ENCODE peak calls at places on chromosome 11, in seven cellular contexts. T, I, J, N, O, D and G are unnamed samples.
A peak's percentile ranks its signal among the peaks of the same experiment; 100 is the strongest.

GRCh38 chr11:2750601-2751522 is 51.1 kb upstream of the KCNQ1OT1 start:
- DNase-seq in T (no peak), I (no peak), J (peak; percentile 25), N (no peak), O (no peak), D (peak; percentile 26), G (no peak)

GRCh38 chr11:65642014-65642671 is 4.2 kb downstream of the SIPA1 start:
- DNase-seq in T (no peak), I (no peak), J (no peak), N (no peak), O (no peak), D (no peak), G (peak; percentile 42)

GRCh38 chr11:111878385-111878765 is 590 bp downstream of the FDXACB1 start:
- DNase-seq in T (peak; percentile 40), I (peak; percentile 23), J (peak; percentile 7), N (no peak), O (no peak), D (no peak), G (no peak)

GRCh38 chr11:86255896-86256295 is 11.3 kb downstream of the EED start:
- DNase-seq in T (no peak), I (no peak), J (no peak), N (no peak), O (no peak), D (no peak), G (no peak)

GRCh38 chr11:63489879-63490278 is 1.1 kb downstream of the PLAAT5 start:
- DNase-seq in T (peak; percentile 41), I (no peak), J (no peak), N (peak; percentile 67), O (no peak), D (no peak), G (no peak)

GRCh38 chr11:65882191-65883057 is 2.8 kb downstream of the CTSW start:
- DNase-seq in T (no peak), I (no peak), J (no peak), N (no peak), O (no peak), D (no peak), G (no peak)

GRCh38 chr11:108025387-108026080 is 16.8 kb downstream of the CUL5 start:
- DNase-seq in T (no peak), I (no peak), J (no peak), N (no peak), O (no peak), D (no peak), G (no peak)

GRCh38 chr11:15107730-15108515 is 6.8 kb upstream of the INSC start:
- DNase-seq in T (no peak), I (no peak), J (no peak), N (peak; percentile 19), O (no peak), D (no peak), G (no peak)

GRCh38 chr11:113148076-113148475 is 166.3 kb upstream of the TTC12 start:
- DNase-seq in T (no peak), I (no peak), J (no peak), N (no peak), O (no peak), D (no peak), G (no peak)

GRCh38 chr11:13343067-13343466 is 65.5 kb downstream of the BMAL1 start:
- DNase-seq in T (no peak), I (no peak), J (no peak), N (no peak), O (no peak), D (no peak), G (no peak)

GRCh38 chr11:64654439-64654838 is 63.4 kb downstream of the SLC22A12 start:
- DNase-seq in T (no peak), I (no peak), J (no peak), N (no peak), O (no peak), D (no peak), G (no peak)

GRCh38 chr11:128453444-128454336 is 133.7 kb downstream of the ETS1 start:
- DNase-seq in T (peak; percentile 98), I (peak; percentile 96), J (peak; percentile 6), N (peak; percentile 94), O (no peak), D (peak; percentile 87), G (peak; percentile 94)

GRCh38 chr11:31652528-31652927 is 143.0 kb downstream of the ELP4 start:
- DNase-seq in T (no peak), I (no peak), J (no peak), N (no peak), O (no peak), D (no peak), G (no peak)

GRCh38 chr11:66727883-66728759 is 895 bp downstream of the SPTBN2 start:
- DNase-seq in T (no peak), I (no peak), J (no peak), N (no peak), O (no peak), D (no peak), G (no peak)

GRCh38 chr11:78476066-78476465 is 58.4 kb upstream of the GAB2 start:
- DNase-seq in T (no peak), I (no peak), J (no peak), N (peak; percentile 11), O (no peak), D (no peak), G (no peak)

DNA sequence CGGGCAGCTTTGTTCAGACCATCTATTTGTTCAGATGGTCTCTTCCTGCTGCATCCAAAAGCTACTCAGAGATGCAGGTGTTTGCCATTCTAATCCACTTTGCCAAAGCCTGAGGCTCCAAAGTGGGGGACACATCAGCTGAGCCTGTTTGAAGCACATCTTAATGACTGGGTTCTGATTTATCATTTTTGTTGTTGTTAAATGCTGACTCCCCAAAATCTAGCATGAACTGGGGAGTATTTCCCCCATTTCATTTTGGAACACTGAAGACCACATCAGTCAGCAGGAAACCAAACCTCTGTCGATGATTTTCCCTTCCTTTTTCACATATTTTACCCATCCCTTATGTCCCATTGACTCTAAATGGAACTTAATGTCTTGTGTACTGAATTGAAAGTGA is 262.6 kb downstream of the NTM start:
- DNase-seq in T (no peak), I (no peak), J (no peak), N (no peak), O (no peak), D (no peak), G (no peak)
- H3K4me3 ChIP-seq in T (no peak overlapping the region), I (no peak overlapping the region), J (no peak overlapping the region), N (no peak overlapping the region), O (no peak overlapping the region), D (no peak overlapping the region), G (no peak overlapping the region)

GRCh38 chr11:76237914-76238313 is 31.6 kb upstream of the WNT11 start:
- DNase-seq in T (no peak), I (no peak), J (no peak), N (no peak), O (no peak), D (no peak), G (peak; percentile 21)
- TF ChIP-seq CTCF in T (no peak), I (no peak), J (no peak), N (peak; percentile 7), O (no peak), D (no peak), G (no peak)

DNA sequence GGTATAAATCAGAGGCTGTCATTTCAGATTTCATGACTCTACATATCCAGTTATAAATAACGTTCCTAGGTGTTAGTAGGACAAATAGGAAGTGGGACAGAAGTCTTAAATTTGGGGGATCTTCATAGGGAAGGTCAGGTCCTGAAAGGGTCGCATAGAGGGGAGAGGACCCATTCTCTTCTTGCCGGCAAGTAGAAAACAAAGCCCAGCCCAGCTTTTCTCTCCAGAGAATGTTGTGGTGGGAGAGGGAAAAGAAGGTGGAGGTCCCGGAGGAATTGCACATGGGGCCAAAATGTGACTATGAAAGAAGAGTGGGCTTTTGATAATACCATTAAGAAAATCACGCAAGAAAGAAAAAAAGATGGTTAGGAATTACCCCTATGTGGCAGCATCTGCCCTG is 976 bp upstream of the NELL1 start:
- DNase-seq in T (no peak), I (no peak), J (no peak), N (no peak), O (no peak), D (no peak), G (no peak)
- H3K4me3 ChIP-seq in T (no peak overlapping the region), I (no peak overlapping the region), J (peak overlapping the region; percentile 53), N (no peak overlapping the region), O (no peak overlapping the region), D (no peak overlapping the region), G (no peak overlapping the region)

GRCh38 chr11:74268451-74268850 is 43.0 kb downstream of the P4HA3 start:
- DNase-seq in T (no peak), I (no peak), J (no peak), N (no peak), O (no peak), D (no peak), G (no peak)
- TF ChIP-seq CTCF in T (no peak), I (no peak), J (no peak), N (no peak), O (no peak), D (no peak), G (no peak)

GRCh38 chr11:72721276-72721675 is 30.9 kb downstream of the ARAP1 start:
- DNase-seq in T (no peak), I (no peak), J (no peak), N (no peak), O (no peak), D (no peak), G (no peak)

GRCh38 chr11:72719144-72719543 is 33.1 kb downstream of the ARAP1 start:
- DNase-seq in T (peak; percentile 38), I (no peak), J (no peak), N (no peak), O (no peak), D (no peak), G (no peak)

GRCh38 chr11:72719551-72719950 is 32.7 kb downstream of the ARAP1 start:
- DNase-seq in T (no peak), I (no peak), J (no peak), N (no peak), O (no peak), D (no peak), G (no peak)

GRCh38 chr11:72720806-72721205 is 31.4 kb downstream of the ARAP1 start:
- DNase-seq in T (no peak), I (peak; percentile 11), J (no peak), N (no peak), O (no peak), D (no peak), G (no peak)

GRCh38 chr11:72720047-72720446 is 32.2 kb downstream of the ARAP1 start:
- DNase-seq in T (no peak), I (no peak), J (no peak), N (no peak), O (no peak), D (no peak), G (no peak)
- H3K4me3 ChIP-seq in T (peak overlapping the region; percentile 82), I (no peak overlapping the region), J (peak overlapping the region; percentile 14), N (no peak overlapping the region), O (peak overlapping the region; percentile 89), D (no peak overlapping the region), G (peak overlapping the region; percentile 64)